ENCODE peak calls at places on chromosomes 6 and 20, in four cellular contexts. I is GM23338, T is sciatic nerve, E is stomach. P is an unnamed sample.

GRCh38 chr6:39218868-39219567 is 10.3 kb downstream of the KCNK5 start:
- DNase-seq in T (no peak), I (no peak), E (no peak), P (no peak)

GRCh38 chr20:48126227-48126740 is 341.0 kb upstream of the SULF2 start:
- DNase-seq in T (no peak), E (no peak), I (no peak), P (no peak)

GRCh38 chr6:138772596-138773176 is 883 bp upstream of the CCDC28A start:
- DNase-seq in E (no peak), T (no peak), I (no peak), P (no peak)

GRCh38 chr6:53058388-53058890 is 6.8 kb upstream of the FBXO9 start:
- DNase-seq in I (no peak), E (no peak), T (no peak), P (no peak)

GRCh38 chr6:40788661-40789111 is 201.5 kb upstream of the LRFN2 start:
- DNase-seq in E (no peak), T (no peak), I (no peak), P (no peak)

GRCh38 chr6:167152858-167153257 is 4.9 kb downstream of the GPR31 start:
- DNase-seq in T (no peak), E (no peak), I (no peak), P (no peak)

GRCh38 chr20:18705490-18705889 is 108.1 kb upstream of the SCP2D1 start:
- DNase-seq in I (no peak), E (no peak), T (no peak), P (no peak)

GRCh38 chr6:44627091-44627878 is 239.8 kb downstream of the CDC5L start:
- DNase-seq in T (no peak), E (no peak), I (peak), P (no peak)

GRCh38 chr20:10074513-10074912 is 39.7 kb downstream of the ANKEF1 start:
- DNase-seq in I (no peak), T (peak), E (no peak), P (peak)

GRCh38 chr6:167956983-167957492 is 40.4 kb upstream of the KIF25 start:
- DNase-seq in I (no peak), T (no peak), E (no peak), P (no peak)

GRCh38 chr6:56790424-56790823 is 147.7 kb upstream of the DST start:
- DNase-seq in T (no peak), E (no peak), I (no peak), P (no peak)

GRCh38 chr20:8150591-8150990 is 18.5 kb downstream of the PLCB1 start:
- DNase-seq in E (no peak), T (no peak), I (no peak), P (no peak)

GRCh38 chr20:44218441-44218840 is 7.9 kb upstream of the OSER1 start:
- DNase-seq in T (no peak), I (no peak), E (no peak), P (no peak)

GRCh38 chr6:26363882-26364825 is 844 bp upstream of the BTN3A2 start:
- DNase-seq in T (no peak), E (no peak), I (no peak), P (no peak)

GRCh38 chr6:134720353-134721094 is 229.4 kb downstream of the ALDH8A1 start:
- DNase-seq in I (no peak), E (no peak), T (no peak), P (no peak)

GRCh38 chr20:46557231-46557956 is 6.9 kb upstream of the OCSTAMP start:
- DNase-seq in T (no peak), E (no peak), I (no peak), P (no peak)

GRCh38 chr20:13857304-13857703 is 72.5 kb downstream of the NDUFAF5 start:
- DNase-seq in T (no peak), I (no peak), E (no peak), P (no peak)

GRCh38 chr6:63560806-63561672 is 11.2 kb upstream of the LOC128125822 start:
- DNase-seq in I (no peak), E (no peak), T (no peak), P (no peak)

GRCh38 chr20:63622096-63622495 is 4.8 kb downstream of the GMEB2 start:
- DNase-seq in T (no peak), E (no peak), I (no peak), P (no peak)

GRCh38 chr20:43949741-43950618 is 35.3 kb downstream of the TOX2 start:
- DNase-seq in I (no peak), E (peak), T (no peak), P (no peak)

GRCh38 chr20:21048841-21049273 is 57.3 kb downstream of the LINC00237 start:
- DNase-seq in I (peak), E (peak), T (no peak), P (peak)

GRCh38 chr20:38658879-38659612 is 57.4 kb downstream of the ARHGAP40 start:
- DNase-seq in I (peak), T (no peak), E (no peak), P (peak)

GRCh38 chr6:146913842-146914562 is 290.2 kb upstream of the STXBP5 start:
- DNase-seq in T (peak), E (peak), I (peak), P (peak)

GRCh38 chr6:136607204-136607931 is 57.1 kb upstream of the MAP7 start:
- DNase-seq in E (no peak), T (no peak), I (no peak), P (no peak)

GRCh38 chr6:10880366-10880765 is 1.5 kb downstream of the GCM2 start:
- DNase-seq in I (no peak), T (no peak), E (no peak), P (no peak)

GRCh38 chr20:9021699-9022098 is 47.2 kb upstream of the PLCB4 start:
- DNase-seq in T (no peak), E (no peak), I (peak), P (no peak)

P was measured in HCT116.